ENCODE peak calls at places on chromosomes 6 and 20, in six cellular contexts. P is activated CD4-positive, alpha-beta T cell treated with anti-CD3 and anti-CD28 coated beads, Interleukin-2, amount 50 U/mL, for 24 hours; N is B cell; X is A549; W is CD4-positive, alpha-beta T cell; E is body of pancreas. C is an unnamed sample.

GRCh38 chr20:54134445-54135220 is 39.2 kb downstream of the CYP24A1 start:
- DNase-seq in X (no peak), P (no peak), N (no peak), E (no peak), W (no peak), C (no peak)

GRCh38 chr6:20746024-20746423 is 211.8 kb downstream of the CDKAL1 start:
- DNase-seq in E (no peak), N (no peak), W (no peak), P (no peak), X (no peak), C (no peak)

GRCh38 chr20:33654680-33655161 is 7.4 kb upstream of the C20orf144 start:
- DNase-seq in E (no peak), W (no peak), X (no peak), N (no peak), P (no peak), C (no peak)

GRCh38 chr6:109242923-109243322 is 139.3 kb downstream of the CD164 start:
- DNase-seq in N (no peak), E (no peak), X (no peak), P (no peak), W (no peak), C (no peak)

GRCh38 chr20:36824142-36824940 is 50.8 kb upstream of the DSN1 start:
- DNase-seq in P (no peak), X (no peak), W (no peak), E (no peak), N (no peak), C (no peak)

GRCh38 chr20:38987777-38988176 is 25.6 kb downstream of the DHX35 start:
- DNase-seq in P (no peak), W (no peak), X (no peak), N (peak; percentile 45), E (no peak), C (no peak)

GRCh38 chr6:38495922-38496635 is 143.7 kb downstream of the BTBD9 start:
- DNase-seq in N (no peak), P (peak; percentile 1), W (no peak), X (no peak), E (no peak), C (no peak)

GRCh38 chr20:22684763-22685443 is 100.5 kb upstream of the FOXA2 start:
- DNase-seq in E (no peak), N (no peak), P (no peak), X (no peak), W (no peak), C (no peak)

GRCh38 chr6:148462203-148462602 is 119.6 kb downstream of the SASH1 start:
- DNase-seq in N (no peak), E (no peak), W (no peak), P (no peak), X (no peak), C (no peak)

GRCh38 chr20:50844430-50845100 is 49.7 kb downstream of the BCAS4 start:
- DNase-seq in X (peak; percentile 18), N (no peak), W (no peak), E (peak; percentile 81), P (peak; percentile 6), C (peak; percentile 12)

GRCh38 chr20:39309458-39309857 is 347.3 kb downstream of the DHX35 start:
- DNase-seq in W (no peak), E (no peak), X (no peak), P (no peak), N (peak; percentile 4), C (peak; percentile 20)

GRCh38 chr20:63651942-63652191 is 1.4 kb downstream of the STMN3 start:
- DNase-seq in N (no peak), X (no peak), E (peak; percentile 43), P (no peak), W (no peak), C (no peak)

GRCh38 chr6:149020319-149020718 is 273.5 kb downstream of the UST start:
- DNase-seq in X (no peak), E (no peak), W (no peak), P (no peak), N (no peak), C (no peak)

GRCh38 chr6:157669747-157670216 is 153.3 kb upstream of the SNX9 start:
- DNase-seq in W (no peak), P (no peak), N (no peak), E (peak; percentile 50), X (peak; percentile 38), C (peak; percentile 34)

GRCh38 chr6:152416652-152417051 is 220.5 kb downstream of the SYNE1 start:
- DNase-seq in N (no peak), E (no peak), X (no peak), P (no peak), W (no peak), C (no peak)

GRCh38 chr20:17541596-17541995 is 10.4 kb upstream of the BFSP1 start:
- DNase-seq in E (no peak), W (no peak), X (no peak), P (no peak), N (no peak), C (no peak)

GRCh38 chr6:18562726-18563125 is 175.6 kb downstream of the RNF144B start:
- DNase-seq in E (no peak), X (no peak), N (no peak), P (no peak), W (no peak), C (no peak)

GRCh38 chr6:144417686-144418085 is 132.6 kb downstream of the UTRN start:
- DNase-seq in E (no peak), P (no peak), W (no peak), N (no peak), X (no peak), C (no peak)